ENCODE peak calls at places on chromosomes 11 and 22, in four cellular contexts. I, H, V and L are unnamed samples.

GRCh38 chr11:117584056-117584830 is 212.8 kb downstream of the DSCAML1 start:
- DNase-seq in H (no peak), I (peak; percentile 16), V (no peak), L (no peak)

GRCh38 chr22:19040581-19041402 is 81.4 kb downstream of the DGCR2 start:
- DNase-seq in V (no peak), I (no peak), H (no peak), L (no peak)

GRCh38 chr22:46107089-46107664 is 43.1 kb upstream of the PPARA start:
- DNase-seq in H (no peak), I (no peak), V (no peak), L (no peak)

GRCh38 chr11:111307472-111308108 is 9.2 kb downstream of the POU2AF3 start:
- DNase-seq in H (no peak), V (peak; percentile 37), I (no peak), L (no peak)

GRCh38 chr11:69919659-69920499 is 100.7 kb upstream of the FGF3 start:
- DNase-seq in H (no peak), V (peak; percentile 17), I (no peak), L (no peak)

GRCh38 chr11:75555079-75555811 is 6.8 kb upstream of the SERPINH1 start:
- DNase-seq in V (no peak), I (no peak), H (no peak), L (no peak)

GRCh38 chr22:40553014-40553579 is 83.4 kb downstream of the MRTFA start:
- DNase-seq in V (no peak), H (no peak), I (no peak), L (no peak)

GRCh38 chr11:44889266-44889665 is 61.4 kb downstream of the TP53I11 start:
- DNase-seq in V (no peak), H (no peak), I (no peak), L (no peak)

GRCh38 chr11:69630009-69630870 is 10.7 kb upstream of the CCND1 start:
- DNase-seq in V (peak; percentile 26), I (no peak), H (no peak), L (no peak)

GRCh38 chr22:24760708-24761306 is 13.7 kb downstream of the PIWIL3 start:
- DNase-seq in V (no peak), H (no peak), I (no peak), L (no peak)

GRCh38 chr11:13629752-13630151 is 38.7 kb upstream of the FAR1 start:
- DNase-seq in H (no peak), V (no peak), I (no peak), L (no peak)

GRCh38 chr22:19212302-19212870 is 33.9 kb upstream of the SLC25A1 start:
- DNase-seq in I (no peak), V (no peak), H (no peak), L (no peak)

GRCh38 chr11:20594274-20595061 is 4.9 kb upstream of the SLC6A5 start:
- DNase-seq in I (no peak), H (no peak), V (no peak), L (no peak)

GRCh38 chr11:36608491-36609199 is 10.6 kb upstream of the RAG2 start:
- DNase-seq in I (no peak), H (no peak), V (peak; percentile 57), L (no peak)

GRCh38 chr11:2290351-2290841 is 11.3 kb downstream of the C11orf21 start:
- DNase-seq in I (no peak), V (peak; percentile 3), H (peak; percentile 4), L (no peak)

GRCh38 chr11:61949169-61950034 is 749 bp upstream of the BEST1 start:
- DNase-seq in H (no peak), I (peak; percentile 85), V (no peak), L (peak; percentile 97)

GRCh38 chr11:60699282-60699681 is at the start of gene MS4A8:
- DNase-seq in I (no peak), V (no peak), H (no peak), L (no peak)

GRCh38 chr11:118671254-118671653 is 8.2 kb downstream of the TREH start:
- DNase-seq in H (no peak), I (no peak), V (no peak), L (no peak)

GRCh38 chr11:67370351-67371076 is 2.9 kb downstream of the CLCF1 start:
- DNase-seq in I (no peak), H (no peak), V (no peak), L (peak; percentile 77)

GRCh38 chr11:118180300-118180703 is 3.9 kb upstream of the SCN2B start:
- DNase-seq in V (no peak), H (peak; percentile 45), I (peak; percentile 8), L (no peak)

GRCh38 chr22:25749420-25750169 is 7.6 kb downstream of the MYO18B start:
- DNase-seq in H (no peak), V (no peak), I (no peak), L (no peak)

GRCh38 chr22:38298312-38299000 is 18.8 kb downstream of the CSNK1E start:
- DNase-seq in I (no peak), V (peak; percentile 99), H (no peak), L (no peak)

GRCh38 chr11:73413246-73413645 is 37.0 kb downstream of the RELT start:
- DNase-seq in V (no peak), H (no peak), I (no peak), L (no peak)

GRCh38 chr11:95659088-95659487 is 130.5 kb downstream of the FAM76B start:
- DNase-seq in H (no peak), I (no peak), V (no peak), L (no peak)

GRCh38 chr11:74749127-74749964 is 697 bp downstream of the RNF169 start:
- DNase-seq in H (peak; percentile 60), I (peak; percentile 28), V (peak; percentile 53), L (no peak)

GRCh38 chr11:90124371-90124770 is 10.1 kb upstream of the NAALAD2 start:
- DNase-seq in V (no peak), H (no peak), I (no peak), L (no peak)

GRCh38 chr11:30586251-30587144 is at the start of gene MPPED2:
- DNase-seq in V (no peak), H (peak; percentile 73), I (no peak), L (no peak)
- TF ChIP-seq CTCF in V (no peak), H (peak; percentile 74), I (no peak), L (no peak)

DNA sequence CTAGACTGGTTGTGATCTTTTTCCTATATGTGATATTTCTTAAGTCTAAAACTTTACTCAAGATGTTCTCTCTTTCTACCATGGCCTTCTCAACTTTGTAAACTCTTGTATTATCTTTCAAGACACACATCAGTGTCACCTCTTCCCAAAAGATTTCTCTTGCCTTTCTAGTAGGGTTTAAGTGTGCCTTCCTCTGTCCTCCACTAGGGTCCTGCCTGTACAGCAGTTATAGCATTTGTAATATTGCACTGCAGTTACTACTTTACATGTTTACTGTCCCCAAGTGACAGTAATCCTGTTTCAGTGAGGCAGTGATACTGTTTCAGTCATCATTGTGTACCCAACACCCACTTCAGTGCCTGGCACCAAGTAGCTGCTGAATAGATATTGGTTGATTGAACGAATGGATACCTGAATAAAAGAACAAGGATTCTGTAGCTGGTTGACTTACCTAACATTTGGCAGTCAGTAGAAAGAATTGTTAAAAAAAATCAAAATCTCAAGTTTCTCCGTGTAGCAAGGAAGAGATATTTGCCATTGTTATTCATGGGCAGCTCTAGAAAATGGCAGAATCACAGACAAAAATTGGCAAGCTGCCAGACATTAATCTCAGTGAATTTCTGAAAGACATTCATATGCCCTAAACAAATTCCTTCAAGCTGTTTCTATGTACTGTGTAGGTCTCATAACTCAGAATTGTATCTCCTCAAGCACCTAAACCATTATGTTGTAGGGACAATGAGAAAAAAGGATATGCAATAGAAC is 79.4 kb downstream of the RBMXL2 start:
- DNase-seq in H (no peak), I (no peak), V (no peak), L (no peak)
- TF ChIP-seq CTCF in H (peak; percentile 16), I (no peak), V (peak; percentile 30), L (no peak)

DNA sequence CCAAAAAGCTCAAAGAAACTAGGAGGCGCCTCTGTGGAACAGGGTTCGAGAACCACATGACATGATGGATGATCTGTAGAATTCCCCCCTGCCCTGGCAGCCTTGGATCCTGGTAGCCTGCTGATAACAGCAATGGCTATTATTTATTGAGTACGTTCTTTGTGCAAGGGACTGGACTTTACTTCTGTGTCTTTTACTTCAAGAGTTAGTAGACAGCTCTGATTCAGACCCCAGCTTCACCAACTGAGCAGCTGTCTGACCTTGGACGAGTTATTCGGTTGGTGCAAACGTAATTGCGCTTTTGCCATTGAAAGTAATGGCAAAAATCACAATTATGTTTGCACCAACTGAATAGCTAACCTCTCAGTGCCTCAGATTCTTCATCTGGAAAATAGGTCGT is 108.9 kb downstream of the TIMP3 start:
- DNase-seq in I (no peak), V (no peak), H (no peak), L (no peak)
- TF ChIP-seq CTCF in I (no peak), V (no peak), H (no peak), L (no peak)

GRCh38 chr11:33344611-33345010 is 87.4 kb downstream of the HIPK3 start:
- DNase-seq in I (no peak), H (no peak), V (peak; percentile 29), L (no peak)
- TF ChIP-seq CTCF in I (peak; percentile 3), H (no peak), V (no peak), L (no peak)

GRCh38 chr11:11728371-11728770 is 106.6 kb upstream of the GALNT18 start:
- DNase-seq in V (no peak), H (no peak), I (no peak), L (no peak)
- TF ChIP-seq CTCF in V (no peak), H (no peak), I (no peak), L (no peak)

GRCh38 chr22:30491381-30491780 is 14.1 kb downstream of the SEC14L4 start:
- DNase-seq in I (no peak), V (no peak), H (no peak), L (no peak)

GRCh38 chr22:30492144-30492543 is 13.4 kb downstream of the SEC14L4 start:
- DNase-seq in V (no peak), H (no peak), I (no peak), L (no peak)

GRCh38 chr22:30488121-30488520 is 16.3 kb upstream of the SEC14L3 start:
- DNase-seq in V (no peak), I (no peak), H (no peak), L (no peak)

GRCh38 chr22:30486661-30487115 is 14.9 kb upstream of the SEC14L3 start:
- DNase-seq in H (no peak), V (no peak), I (no peak), L (no peak)

DNA sequence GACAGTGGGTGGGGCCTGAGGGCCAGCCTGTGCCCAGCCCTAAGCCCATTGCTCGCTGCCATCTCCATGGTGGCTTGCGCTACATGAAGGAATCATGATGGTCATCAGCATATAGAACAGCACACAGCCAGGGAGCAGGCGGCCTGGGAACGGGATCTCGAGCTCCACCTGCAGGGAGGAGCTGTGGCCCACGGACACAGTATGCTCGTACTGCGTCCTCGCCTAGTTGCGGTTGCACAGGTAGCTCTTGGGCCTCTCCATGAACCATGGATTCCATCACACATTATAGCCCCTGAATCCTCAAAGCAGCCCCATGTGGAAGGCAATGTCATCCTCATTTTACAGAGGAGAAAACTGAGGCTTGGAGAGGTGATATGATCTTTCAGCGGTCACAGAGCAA is 15.1 kb downstream of the SEC14L4 start:
- DNase-seq in V (no peak), H (no peak), I (no peak), L (no peak)
- TF ChIP-seq CTCF in V (no peak), H (no peak), I (no peak), L (no peak)